ENCODE peak calls at places on chromosomes 6 and 20, in eight cellular contexts. One of them, this sample, is unnamed.
A peak's percentile ranks its signal among the peaks of the same experiment; 100 is the strongest.

GRCh38 chr20:42190084-42190483 is 571.9 kb upstream of the CHD6 start:
- DNase-seq in HFFc6: no peak
- DNase-seq in stimulated activated CD4-positive, alpha-beta T cell treated with anti-CD3 and anti-CD28 coated beads, Interleukin-4, amount 100 ng/mL, for 1 hour: no peak
- DNase-seq in K562: no peak
- DNase-seq in NCI-H1092 treated with DMSO at 0.1 percent for 48 hours: no peak
- DNase-seq in substantia nigra: no peak
- DNase-seq in nephron progenitor cell: no peak
- DNase-seq in NCI-H526: no peak
- DNase-seq in this sample: no peak

GRCh38 chr20:13231031-13231752 is 10.1 kb downstream of the ISM1 start:
- DNase-seq in K562: no peak
- DNase-seq in stimulated activated CD4-positive, alpha-beta T cell treated with anti-CD3 and anti-CD28 coated beads, Interleukin-4, amount 100 ng/mL, for 1 hour: no peak
- DNase-seq in HFFc6: peak; percentile 2
- DNase-seq in nephron progenitor cell: no peak
- DNase-seq in NCI-H526: peak; percentile 18
- DNase-seq in NCI-H1092 treated with DMSO at 0.1 percent for 48 hours: no peak
- DNase-seq in substantia nigra: no peak
- DNase-seq in this sample: no peak

GRCh38 chr6:19605624-19606023 is 231.5 kb upstream of the ID4 start:
- DNase-seq in stimulated activated CD4-positive, alpha-beta T cell treated with anti-CD3 and anti-CD28 coated beads, Interleukin-4, amount 100 ng/mL, for 1 hour: no peak
- DNase-seq in K562: no peak
- DNase-seq in substantia nigra: no peak
- DNase-seq in NCI-H1092 treated with DMSO at 0.1 percent for 48 hours: no peak
- DNase-seq in nephron progenitor cell: no peak
- DNase-seq in HFFc6: no peak
- DNase-seq in NCI-H526: no peak
- DNase-seq in this sample: no peak

GRCh38 chr6:159572344-159573120 is 120.5 kb downstream of the SOD2 start:
- DNase-seq in stimulated activated CD4-positive, alpha-beta T cell treated with anti-CD3 and anti-CD28 coated beads, Interleukin-4, amount 100 ng/mL, for 1 hour: no peak
- DNase-seq in NCI-H526: no peak
- DNase-seq in nephron progenitor cell: no peak
- DNase-seq in NCI-H1092 treated with DMSO at 0.1 percent for 48 hours: no peak
- DNase-seq in K562: no peak
- DNase-seq in substantia nigra: no peak
- DNase-seq in HFFc6: no peak
- DNase-seq in this sample: no peak

GRCh38 chr20:40687384-40688128 is 1.5 kb downstream of the MAFB start:
- DNase-seq in HFFc6: no peak
- DNase-seq in substantia nigra: no peak
- DNase-seq in NCI-H526: no peak
- DNase-seq in NCI-H1092 treated with DMSO at 0.1 percent for 48 hours: peak; percentile 16
- DNase-seq in stimulated activated CD4-positive, alpha-beta T cell treated with anti-CD3 and anti-CD28 coated beads, Interleukin-4, amount 100 ng/mL, for 1 hour: no peak
- DNase-seq in K562: no peak
- DNase-seq in nephron progenitor cell: peak; percentile 75
- DNase-seq in this sample: peak; percentile 81

GRCh38 chr6:170292778-170293164 is 1.9 kb upstream of the DLL1 start:
- DNase-seq in NCI-H526: no peak
- DNase-seq in HFFc6: no peak
- DNase-seq in substantia nigra: no peak
- DNase-seq in stimulated activated CD4-positive, alpha-beta T cell treated with anti-CD3 and anti-CD28 coated beads, Interleukin-4, amount 100 ng/mL, for 1 hour: no peak
- DNase-seq in NCI-H1092 treated with DMSO at 0.1 percent for 48 hours: peak; percentile 57
- DNase-seq in K562: peak; percentile 64
- DNase-seq in nephron progenitor cell: no peak
- DNase-seq in this sample: no peak

GRCh38 chr6:95574811-95575210 is 2.5 kb upstream of the MANEA start:
- DNase-seq in HFFc6: peak; percentile 4
- DNase-seq in stimulated activated CD4-positive, alpha-beta T cell treated with anti-CD3 and anti-CD28 coated beads, Interleukin-4, amount 100 ng/mL, for 1 hour: no peak
- DNase-seq in nephron progenitor cell: no peak
- DNase-seq in K562: no peak
- DNase-seq in NCI-H526: no peak
- DNase-seq in substantia nigra: no peak
- DNase-seq in NCI-H1092 treated with DMSO at 0.1 percent for 48 hours: no peak
- DNase-seq in this sample: no peak

GRCh38 chr6:139262519-139263300 is 29.1 kb downstream of the TXLNB start:
- DNase-seq in NCI-H1092 treated with DMSO at 0.1 percent for 48 hours: peak; percentile 56
- DNase-seq in K562: no peak
- DNase-seq in nephron progenitor cell: no peak
- DNase-seq in substantia nigra: no peak
- DNase-seq in HFFc6: no peak
- DNase-seq in NCI-H526: no peak
- DNase-seq in stimulated activated CD4-positive, alpha-beta T cell treated with anti-CD3 and anti-CD28 coated beads, Interleukin-4, amount 100 ng/mL, for 1 hour: peak; percentile 20
- DNase-seq in this sample: no peak

GRCh38 chr6:42257063-42257462 is 39.4 kb upstream of the MRPS10 start:
- DNase-seq in nephron progenitor cell: no peak
- DNase-seq in HFFc6: no peak
- DNase-seq in NCI-H1092 treated with DMSO at 0.1 percent for 48 hours: no peak
- DNase-seq in substantia nigra: no peak
- DNase-seq in K562: no peak
- DNase-seq in NCI-H526: no peak
- DNase-seq in stimulated activated CD4-positive, alpha-beta T cell treated with anti-CD3 and anti-CD28 coated beads, Interleukin-4, amount 100 ng/mL, for 1 hour: no peak
- DNase-seq in this sample: no peak

GRCh38 chr6:21386744-21387143 is 206.8 kb upstream of the SOX4 start:
- DNase-seq in K562: no peak
- DNase-seq in substantia nigra: no peak
- DNase-seq in NCI-H1092 treated with DMSO at 0.1 percent for 48 hours: no peak
- DNase-seq in stimulated activated CD4-positive, alpha-beta T cell treated with anti-CD3 and anti-CD28 coated beads, Interleukin-4, amount 100 ng/mL, for 1 hour: no peak
- DNase-seq in NCI-H526: no peak
- DNase-seq in HFFc6: no peak
- DNase-seq in nephron progenitor cell: no peak
- DNase-seq in this sample: no peak

GRCh38 chr6:16704706-16705402 is 56.4 kb downstream of the ATXN1 start:
- DNase-seq in stimulated activated CD4-positive, alpha-beta T cell treated with anti-CD3 and anti-CD28 coated beads, Interleukin-4, amount 100 ng/mL, for 1 hour: peak; percentile 65
- DNase-seq in HFFc6: peak; percentile 61
- DNase-seq in NCI-H526: no peak
- DNase-seq in nephron progenitor cell: no peak
- DNase-seq in substantia nigra: no peak
- DNase-seq in NCI-H1092 treated with DMSO at 0.1 percent for 48 hours: no peak
- DNase-seq in K562: no peak
- DNase-seq in this sample: no peak

GRCh38 chr6:109472132-109472995 is 10.7 kb downstream of the ZBTB24 start:
- DNase-seq in nephron progenitor cell: no peak
- DNase-seq in HFFc6: no peak
- DNase-seq in K562: no peak
- DNase-seq in NCI-H526: no peak
- DNase-seq in substantia nigra: no peak
- DNase-seq in NCI-H1092 treated with DMSO at 0.1 percent for 48 hours: no peak
- DNase-seq in stimulated activated CD4-positive, alpha-beta T cell treated with anti-CD3 and anti-CD28 coated beads, Interleukin-4, amount 100 ng/mL, for 1 hour: no peak
- DNase-seq in this sample: no peak

GRCh38 chr20:1304711-1305515 is 24.0 kb downstream of the SDCBP2 start:
- DNase-seq in stimulated activated CD4-positive, alpha-beta T cell treated with anti-CD3 and anti-CD28 coated beads, Interleukin-4, amount 100 ng/mL, for 1 hour: no peak
- DNase-seq in substantia nigra: no peak
- DNase-seq in nephron progenitor cell: peak; percentile 26
- DNase-seq in NCI-H1092 treated with DMSO at 0.1 percent for 48 hours: no peak
- DNase-seq in K562: no peak
- DNase-seq in HFFc6: no peak
- DNase-seq in NCI-H526: no peak
- DNase-seq in this sample: no peak

GRCh38 chr20:33437141-33437911 is 6.2 kb downstream of the SNTA1 start:
- DNase-seq in NCI-H526: no peak
- DNase-seq in K562: no peak
- DNase-seq in HFFc6: no peak
- DNase-seq in stimulated activated CD4-positive, alpha-beta T cell treated with anti-CD3 and anti-CD28 coated beads, Interleukin-4, amount 100 ng/mL, for 1 hour: no peak
- DNase-seq in NCI-H1092 treated with DMSO at 0.1 percent for 48 hours: no peak
- DNase-seq in nephron progenitor cell: no peak
- DNase-seq in substantia nigra: no peak
- DNase-seq in this sample: no peak

GRCh38 chr20:58007947-58008346 is 220.5 kb downstream of the ANKRD60 start:
- DNase-seq in K562: no peak
- DNase-seq in NCI-H1092 treated with DMSO at 0.1 percent for 48 hours: no peak
- DNase-seq in HFFc6: no peak
- DNase-seq in stimulated activated CD4-positive, alpha-beta T cell treated with anti-CD3 and anti-CD28 coated beads, Interleukin-4, amount 100 ng/mL, for 1 hour: no peak
- DNase-seq in NCI-H526: no peak
- DNase-seq in substantia nigra: no peak
- DNase-seq in nephron progenitor cell: no peak
- DNase-seq in this sample: no peak

GRCh38 chr6:780669-781068 is 87.7 kb upstream of the EXOC2 start:
- DNase-seq in K562: no peak
- DNase-seq in NCI-H1092 treated with DMSO at 0.1 percent for 48 hours: no peak
- DNase-seq in nephron progenitor cell: no peak
- DNase-seq in NCI-H526: no peak
- DNase-seq in substantia nigra: no peak
- DNase-seq in stimulated activated CD4-positive, alpha-beta T cell treated with anti-CD3 and anti-CD28 coated beads, Interleukin-4, amount 100 ng/mL, for 1 hour: no peak
- DNase-seq in HFFc6: no peak
- DNase-seq in this sample: no peak

GRCh38 chr20:40787922-40788321 is 98.9 kb upstream of the MAFB start:
- DNase-seq in HFFc6: no peak
- DNase-seq in K562: no peak
- DNase-seq in nephron progenitor cell: no peak
- DNase-seq in NCI-H526: no peak
- DNase-seq in NCI-H1092 treated with DMSO at 0.1 percent for 48 hours: no peak
- DNase-seq in substantia nigra: no peak
- DNase-seq in stimulated activated CD4-positive, alpha-beta T cell treated with anti-CD3 and anti-CD28 coated beads, Interleukin-4, amount 100 ng/mL, for 1 hour: no peak
- DNase-seq in this sample: no peak

GRCh38 chr20:62029296-62029695 is 36.4 kb downstream of the TAF4 start:
- DNase-seq in K562: no peak
- DNase-seq in NCI-H1092 treated with DMSO at 0.1 percent for 48 hours: no peak
- DNase-seq in HFFc6: no peak
- DNase-seq in substantia nigra: no peak
- DNase-seq in stimulated activated CD4-positive, alpha-beta T cell treated with anti-CD3 and anti-CD28 coated beads, Interleukin-4, amount 100 ng/mL, for 1 hour: no peak
- DNase-seq in nephron progenitor cell: no peak
- DNase-seq in NCI-H526: no peak
- DNase-seq in this sample: no peak

GRCh38 chr6:9233226-9233625 is 797.9 kb upstream of the SLC35B3 start:
- DNase-seq in stimulated activated CD4-positive, alpha-beta T cell treated with anti-CD3 and anti-CD28 coated beads, Interleukin-4, amount 100 ng/mL, for 1 hour: no peak
- DNase-seq in substantia nigra: no peak
- DNase-seq in NCI-H526: no peak
- DNase-seq in NCI-H1092 treated with DMSO at 0.1 percent for 48 hours: no peak
- DNase-seq in nephron progenitor cell: no peak
- DNase-seq in K562: no peak
- DNase-seq in HFFc6: no peak
- DNase-seq in this sample: no peak

GRCh38 chr20:23146111-23146640 is 60.1 kb upstream of the CD93 start:
- DNase-seq in NCI-H1092 treated with DMSO at 0.1 percent for 48 hours: no peak
- DNase-seq in K562: no peak
- DNase-seq in stimulated activated CD4-positive, alpha-beta T cell treated with anti-CD3 and anti-CD28 coated beads, Interleukin-4, amount 100 ng/mL, for 1 hour: no peak
- DNase-seq in substantia nigra: no peak
- DNase-seq in HFFc6: no peak
- DNase-seq in NCI-H526: no peak
- DNase-seq in nephron progenitor cell: no peak
- DNase-seq in this sample: peak; percentile 48

GRCh38 chr20:50242548-50242862 is 51.9 kb downstream of the CEBPB start:
- DNase-seq in HFFc6: no peak
- DNase-seq in substantia nigra: no peak
- DNase-seq in K562: no peak
- DNase-seq in nephron progenitor cell: no peak
- DNase-seq in NCI-H526: no peak
- DNase-seq in stimulated activated CD4-positive, alpha-beta T cell treated with anti-CD3 and anti-CD28 coated beads, Interleukin-4, amount 100 ng/mL, for 1 hour: no peak
- DNase-seq in NCI-H1092 treated with DMSO at 0.1 percent for 48 hours: no peak
- DNase-seq in this sample: no peak

GRCh38 chr6:168122011-168122410 is 43.0 kb upstream of the FRMD1 start:
- DNase-seq in NCI-H1092 treated with DMSO at 0.1 percent for 48 hours: no peak
- DNase-seq in substantia nigra: no peak
- DNase-seq in HFFc6: no peak
- DNase-seq in NCI-H526: no peak
- DNase-seq in stimulated activated CD4-positive, alpha-beta T cell treated with anti-CD3 and anti-CD28 coated beads, Interleukin-4, amount 100 ng/mL, for 1 hour: no peak
- DNase-seq in nephron progenitor cell: no peak
- DNase-seq in K562: no peak
- DNase-seq in this sample: peak; percentile 41

GRCh38 chr6:81900616-81901015 is 148.1 kb upstream of the TENT5A start:
- DNase-seq in NCI-H526: no peak
- DNase-seq in nephron progenitor cell: no peak
- DNase-seq in HFFc6: no peak
- DNase-seq in substantia nigra: no peak
- DNase-seq in stimulated activated CD4-positive, alpha-beta T cell treated with anti-CD3 and anti-CD28 coated beads, Interleukin-4, amount 100 ng/mL, for 1 hour: no peak
- DNase-seq in NCI-H1092 treated with DMSO at 0.1 percent for 48 hours: no peak
- DNase-seq in K562: no peak
- DNase-seq in this sample: no peak

GRCh38 chr6:1787894-1788293 is 178.2 kb downstream of the FOXC1 start:
- DNase-seq in stimulated activated CD4-positive, alpha-beta T cell treated with anti-CD3 and anti-CD28 coated beads, Interleukin-4, amount 100 ng/mL, for 1 hour: no peak
- DNase-seq in NCI-H1092 treated with DMSO at 0.1 percent for 48 hours: no peak
- DNase-seq in nephron progenitor cell: no peak
- DNase-seq in NCI-H526: no peak
- DNase-seq in substantia nigra: no peak
- DNase-seq in HFFc6: peak; percentile 12
- DNase-seq in K562: no peak
- DNase-seq in this sample: no peak

GRCh38 chr6:76697585-76697984 is 625.1 kb upstream of the IMPG1 start:
- DNase-seq in HFFc6: no peak
- DNase-seq in stimulated activated CD4-positive, alpha-beta T cell treated with anti-CD3 and anti-CD28 coated beads, Interleukin-4, amount 100 ng/mL, for 1 hour: no peak
- DNase-seq in substantia nigra: no peak
- DNase-seq in K562: no peak
- DNase-seq in NCI-H1092 treated with DMSO at 0.1 percent for 48 hours: no peak
- DNase-seq in NCI-H526: no peak
- DNase-seq in nephron progenitor cell: no peak
- DNase-seq in this sample: no peak

GRCh38 chr6:10794239-10794638 is 44.1 kb downstream of the MAK start:
- DNase-seq in NCI-H526: no peak
- DNase-seq in K562: no peak
- DNase-seq in HFFc6: no peak
- DNase-seq in stimulated activated CD4-positive, alpha-beta T cell treated with anti-CD3 and anti-CD28 coated beads, Interleukin-4, amount 100 ng/mL, for 1 hour: no peak
- DNase-seq in nephron progenitor cell: no peak
- DNase-seq in substantia nigra: no peak
- DNase-seq in NCI-H1092 treated with DMSO at 0.1 percent for 48 hours: no peak
- DNase-seq in this sample: no peak

GRCh38 chr6:161264181-161264580 is 9.7 kb downstream of the AGPAT4 start:
- DNase-seq in HFFc6: no peak
- DNase-seq in NCI-H1092 treated with DMSO at 0.1 percent for 48 hours: no peak
- DNase-seq in substantia nigra: no peak
- DNase-seq in NCI-H526: no peak
- DNase-seq in nephron progenitor cell: no peak
- DNase-seq in stimulated activated CD4-positive, alpha-beta T cell treated with anti-CD3 and anti-CD28 coated beads, Interleukin-4, amount 100 ng/mL, for 1 hour: no peak
- DNase-seq in K562: no peak
- DNase-seq in this sample: no peak

GRCh38 chr6:48962041-48962440 is 501.0 kb downstream of the MMUT start:
- DNase-seq in K562: no peak
- DNase-seq in NCI-H526: no peak
- DNase-seq in stimulated activated CD4-positive, alpha-beta T cell treated with anti-CD3 and anti-CD28 coated beads, Interleukin-4, amount 100 ng/mL, for 1 hour: no peak
- DNase-seq in substantia nigra: no peak
- DNase-seq in NCI-H1092 treated with DMSO at 0.1 percent for 48 hours: no peak
- DNase-seq in HFFc6: no peak
- DNase-seq in nephron progenitor cell: no peak
- DNase-seq in this sample: no peak

GRCh38 chr6:166949533-166950442 is 6.6 kb downstream of the RNASET2 start:
- DNase-seq in K562: no peak
- DNase-seq in NCI-H1092 treated with DMSO at 0.1 percent for 48 hours: no peak
- DNase-seq in stimulated activated CD4-positive, alpha-beta T cell treated with anti-CD3 and anti-CD28 coated beads, Interleukin-4, amount 100 ng/mL, for 1 hour: no peak
- DNase-seq in NCI-H526: no peak
- DNase-seq in HFFc6: no peak
- DNase-seq in substantia nigra: no peak
- DNase-seq in nephron progenitor cell: no peak
- DNase-seq in this sample: no peak